ENCODE peak calls at places on chromosome 16, in nine cellular contexts. J, H, D, S, Y, R, V, F and P are unnamed samples.

GRCh38 chr16:75198135-75198600 is 8.8 kb downstream of the CTRB2 start:
- DNase-seq in J (no peak), H (peak; percentile 62), V (peak; percentile 24), S (no peak), D (no peak), F (no peak), Y (no peak), R (no peak), P (no peak)

GRCh38 chr16:4272114-4272954 is 489 bp downstream of the TFAP4 start:
- DNase-seq in V (peak; percentile 45), H (peak; percentile 78), S (peak; percentile 69), F (peak; percentile 78), J (peak; percentile 56), D (no peak), Y (no peak), R (peak; percentile 41), P (peak; percentile 75)

GRCh38 chr16:53775821-53776431 is 72.0 kb downstream of the FTO start:
- DNase-seq in J (peak; percentile 47), D (no peak), R (no peak), S (no peak), Y (no peak), V (peak; percentile 60), F (peak; percentile 56), H (peak; percentile 68), P (no peak)

GRCh38 chr16:17245727-17246576 is 224.8 kb downstream of the XYLT1 start:
- DNase-seq in J (peak; percentile 25), H (no peak), F (no peak), Y (no peak), S (no peak), V (no peak), R (no peak), D (no peak), P (no peak)

GRCh38 chr16:11560701-11561439 is 25.8 kb downstream of the LITAF start:
- DNase-seq in V (no peak), H (no peak), D (no peak), J (peak; percentile 59), R (peak; percentile 54), F (no peak), S (peak; percentile 56), Y (no peak), P (no peak)

GRCh38 chr16:60646631-60647030 is 1389.6 kb downstream of the CDH8 start:
- DNase-seq in D (no peak), J (no peak), S (no peak), R (no peak), H (no peak), F (no peak), V (no peak), Y (no peak), P (no peak)

GRCh38 chr16:13435873-13436474 is 484.0 kb upstream of the ERCC4 start:
- DNase-seq in Y (no peak), H (no peak), S (peak; percentile 50), F (no peak), V (no peak), J (peak; percentile 70), R (no peak), D (no peak), P (no peak)

GRCh38 chr16:9256196-9256595 is 164.8 kb downstream of the HAPSTR1 start:
- DNase-seq in S (peak; percentile 95), D (no peak), F (no peak), V (peak; percentile 31), H (no peak), J (peak; percentile 94), R (peak; percentile 3), Y (no peak), P (no peak)

GRCh38 chr16:27883576-27883975 is 179.9 kb downstream of the GSG1L start:
- DNase-seq in S (no peak), J (no peak), Y (no peak), V (no peak), F (no peak), R (no peak), D (no peak), H (no peak), P (no peak)

GRCh38 chr16:5751216-5751615 is 653.6 kb upstream of the EEF2KMT start:
- DNase-seq in J (no peak), V (no peak), S (no peak), F (no peak), R (no peak), H (no peak), D (no peak), Y (no peak), P (no peak)

GRCh38 chr16:5761592-5761991 is 664.0 kb upstream of the EEF2KMT start:
- DNase-seq in F (no peak), D (no peak), S (no peak), H (no peak), R (no peak), Y (no peak), J (no peak), V (no peak), P (no peak)

GRCh38 chr16:5756969-5757368 is 659.4 kb upstream of the EEF2KMT start:
- DNase-seq in F (no peak), H (no peak), D (no peak), R (no peak), S (no peak), Y (no peak), V (no peak), J (peak; percentile 49), P (no peak)
- TF ChIP-seq CTCF in F (no peak), H (no peak), D (no peak), R (no peak), S (peak; percentile 58), Y (no peak), V (no peak), J (peak; percentile 50), P (no peak)

GRCh38 chr16:84928679-84929420 is 82.5 kb downstream of the ZDHHC7 start:
- DNase-seq in H (peak; percentile 88), D (no peak), S (no peak), Y (no peak), R (no peak), V (peak; percentile 70), F (no peak), J (no peak), P (peak; percentile 94)
- TF ChIP-seq POLR2AphosphoS5 in H (no peak), D (no peak), S (no peak), Y (no peak), R (no peak), V (peak; percentile 4), F (no peak), J (no peak), P (peak; percentile 22)

GRCh38 chr16:49278567-49278827 is 3.1 kb downstream of the CBLN1 start:
- DNase-seq in Y (no peak), R (no peak), H (no peak), D (no peak), S (no peak), V (no peak), F (no peak), J (no peak), P (no peak)
- H3K27me3 ChIP-seq in Y (peaks cover 29% of the 10 kb centered on the region), R (peaks cover 64% of the 10 kb centered on the region), H (peaks cover 100% of the 10 kb centered on the region), D (peaks cover 7% of the 10 kb centered on the region), S (peaks cover 91% of the 10 kb centered on the region), V (peaks cover 58% of the 10 kb centered on the region), F (peaks cover 69% of the 10 kb centered on the region), J (peaks cover 88% of the 10 kb centered on the region), P (peaks cover 86% of the 10 kb centered on the region)

GRCh38 chr16:47927330-47927729 is 228.5 kb downstream of the ABCC12 start:
- DNase-seq in Y (no peak), D (no peak), F (no peak), V (no peak), R (no peak), J (no peak), S (no peak), H (no peak), P (no peak)

GRCh38 chr16:47924950-47925349 is 230.8 kb downstream of the ABCC12 start:
- DNase-seq in H (no peak), Y (no peak), S (no peak), J (no peak), F (no peak), V (no peak), D (peak; percentile 74), R (no peak), P (no peak)

GRCh38 chr16:47925811-47926460 is 229.9 kb downstream of the ABCC12 start:
- DNase-seq in Y (no peak), S (no peak), F (no peak), R (no peak), D (peak; percentile 91), V (no peak), H (no peak), J (no peak), P (no peak)

DNA sequence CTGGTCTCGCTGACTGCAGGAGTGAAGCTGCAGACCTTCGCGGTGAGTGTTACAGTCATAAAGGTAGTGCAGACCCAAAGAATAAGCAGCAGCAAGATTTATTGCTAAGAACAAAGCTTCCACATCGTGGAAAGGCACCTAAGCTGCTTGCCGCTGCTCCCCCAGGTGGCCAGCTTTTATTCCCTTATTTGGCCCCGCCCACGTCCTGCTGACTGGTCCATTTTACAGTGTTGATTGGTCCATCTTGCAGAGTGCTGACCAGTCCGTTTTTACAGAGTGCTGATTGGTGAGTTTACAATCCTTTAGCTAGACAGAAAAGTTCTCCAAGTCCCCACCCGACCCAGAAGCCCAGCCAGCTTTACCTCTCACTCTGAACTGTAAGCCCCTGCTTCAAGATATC is 227.8 kb downstream of the ABCC12 start:
- DNase-seq in V (no peak), D (no peak), R (no peak), Y (no peak), H (no peak), J (peak; percentile 52), S (no peak), F (no peak), P (no peak)
- TF ChIP-seq CTCF in V (no peak), D (no peak), R (no peak), Y (no peak), H (no peak), J (peak; percentile 16), S (peak; percentile 20), F (no peak), P (no peak)

GRCh38 chr16:72083778-72084404 is 9.5 kb downstream of the TXNL4B start:
- DNase-seq in R (no peak), S (no peak), Y (no peak), F (no peak), J (no peak), D (no peak), H (no peak), V (no peak), P (no peak)
- TF ChIP-seq POLR2AphosphoS5 in R (no peak), S (no peak), Y (no peak), F (no peak), J (no peak), D (no peak), H (no peak), V (no peak), P (no peak)